ENCODE peak calls at places on chromosomes 6 and 20, in six cellular contexts. N is iPS-NIHi11, Z is amniotic epithelial cell, R is endothelial cell, M is frontal cortex, S is DMS153. J is an unnamed sample.

GRCh38 chr6:5506575-5506974 is 245.3 kb downstream of the FARS2 start:
- DNase-seq in M (no peak), N (no peak), R (no peak), S (no peak), Z (no peak), J (no peak)

GRCh38 chr6:50850223-50850751 is 31.6 kb downstream of the TFAP2B start:
- DNase-seq in R (peak), S (peak), N (peak), M (no peak), Z (no peak), J (peak)

GRCh38 chr20:37201827-37202162 is 22.4 kb upstream of the MROH8 start:
- DNase-seq in R (no peak), Z (no peak), M (no peak), S (no peak), N (no peak), J (no peak)

GRCh38 chr20:58389324-58389967 is 417 bp downstream of the VAPB start:
- DNase-seq in N (peak), Z (no peak), S (no peak), M (no peak), R (peak), J (no peak)

GRCh38 chr6:4774715-4775590 is 1.3 kb upstream of the CDYL start:
- DNase-seq in Z (no peak), R (peak), M (no peak), S (no peak), N (peak), J (no peak)

GRCh38 chr6:137715589-137716045 is 151.4 kb upstream of the TNFAIP3 start:
- DNase-seq in N (no peak), M (no peak), Z (peak), S (no peak), R (no peak), J (no peak)

GRCh38 chr6:168734523-168734922 is 293.5 kb downstream of the SMOC2 start:
- DNase-seq in N (no peak), S (no peak), R (no peak), M (no peak), Z (no peak), J (no peak)

GRCh38 chr6:89952696-89953095 is 58.4 kb downstream of the GJA10 start:
- DNase-seq in Z (peak), R (no peak), S (no peak), N (no peak), M (no peak), J (peak)

GRCh38 chr6:168648240-168648639 is 207.3 kb downstream of the SMOC2 start:
- DNase-seq in R (no peak), N (peak), S (peak), M (no peak), Z (no peak), J (no peak)

GRCh38 chr20:34946661-34947060 is 8.9 kb downstream of the GSS start:
- DNase-seq in R (no peak), M (no peak), S (no peak), Z (peak), N (no peak), J (no peak)

GRCh38 chr6:22664968-22665367 is 95.6 kb downstream of the HDGFL1 start:
- DNase-seq in Z (no peak), S (peak), R (no peak), N (no peak), M (no peak), J (no peak)

GRCh38 chr20:34242879-34243278 is 1.7 kb downstream of the ASIP start:
- DNase-seq in S (no peak), N (no peak), Z (no peak), M (no peak), R (no peak), J (no peak)

GRCh38 chr20:63333241-63333836 is 27.8 kb downstream of the CHRNA4 start:
- DNase-seq in R (no peak), N (no peak), S (no peak), M (no peak), Z (no peak), J (peak)

GRCh38 chr6:8627085-8627861 is 191.9 kb upstream of the SLC35B3 start:
- DNase-seq in Z (peak), M (no peak), S (no peak), N (no peak), R (no peak), J (peak)

GRCh38 chr20:34883087-34883688 is 6.8 kb downstream of the ACSS2 start:
- DNase-seq in M (no peak), R (no peak), Z (no peak), S (no peak), N (no peak), J (no peak)

GRCh38 chr6:36738108-36738507 is 40.5 kb downstream of the RAB44 start:
- DNase-seq in S (no peak), Z (no peak), M (no peak), N (no peak), R (no peak), J (no peak)

GRCh38 chr20:919491-919916 is 3.4 kb upstream of the ANGPT4 start:
- DNase-seq in R (no peak), N (no peak), Z (no peak), S (no peak), M (no peak), J (no peak)

GRCh38 chr6:108635505-108636226 is 74.9 kb downstream of the FOXO3 start:
- DNase-seq in N (no peak), S (no peak), R (no peak), M (no peak), Z (peak), J (no peak)

GRCh38 chr6:33080127-33081089 is 4.6 kb downstream of the HLA-DPB1 start:
- DNase-seq in S (peak), M (peak), R (peak), N (peak), Z (peak), J (no peak)

GRCh38 chr6:12286381-12287132 is 3.6 kb upstream of the EDN1 start:
- DNase-seq in M (no peak), N (no peak), S (no peak), R (no peak), Z (peak), J (no peak)

GRCh38 chr6:130696806-130697205 is 130.4 kb upstream of the SMLR1 start:
- DNase-seq in S (no peak), M (no peak), Z (no peak), R (no peak), N (no peak), J (no peak)

GRCh38 chr20:17896247-17896723 is 72.3 kb downstream of the SNX5 start:
- DNase-seq in Z (no peak), S (no peak), N (no peak), R (peak), M (no peak), J (no peak)

GRCh38 chr20:48648482-48649051 is 179.2 kb downstream of the PREX1 start:
- DNase-seq in M (no peak), S (peak), R (no peak), N (no peak), Z (no peak), J (no peak)

GRCh38 chr6:116450185-116450710 is 10.9 kb upstream of the CALHM6 start:
- DNase-seq in N (no peak), Z (no peak), R (no peak), S (no peak), M (no peak), J (no peak)

GRCh38 chr20:48180039-48180438 is 394.8 kb upstream of the SULF2 start:
- DNase-seq in Z (no peak), N (no peak), S (peak), M (no peak), R (no peak), J (no peak)

GRCh38 chr6:12504325-12504966 is 212.1 kb upstream of the PHACTR1 start:
- DNase-seq in S (no peak), R (peak), N (peak), M (no peak), Z (peak), J (no peak)

GRCh38 chr6:6811151-6812002 is 222.9 kb downstream of the LY86 start:
- DNase-seq in N (peak), R (peak), Z (peak), M (no peak), S (peak), J (peak)

GRCh38 chr6:118635909-118636735 is 15.3 kb downstream of the CEP85L start:
- DNase-seq in N (no peak), R (no peak), S (no peak), Z (no peak), M (no peak), J (no peak)

GRCh38 chr6:46648869-46649488 is 3.6 kb downstream of the CYP39A1 start:
- DNase-seq in Z (peak), M (no peak), R (no peak), N (no peak), S (peak), J (no peak)

GRCh38 chr6:65623569-65623968 is 83.5 kb downstream of the EYS start:
- DNase-seq in N (no peak), M (no peak), S (no peak), R (no peak), Z (no peak), J (no peak)

GRCh38 chr6:161405418-161405817 is 131.6 kb upstream of the AGPAT4 start:
- DNase-seq in N (no peak), S (no peak), Z (no peak), M (no peak), R (no peak), J (no peak)

GRCh38 chr6:37027811-37028469 is 22.5 kb downstream of the FGD2 start:
- DNase-seq in Z (no peak), R (no peak), M (no peak), N (no peak), S (no peak), J (no peak)

GRCh38 chr6:74936886-74937285 is 269.0 kb downstream of the COL12A1 start:
- DNase-seq in Z (peak), S (no peak), N (no peak), M (no peak), R (no peak), J (no peak)

GRCh38 chr6:42778072-42778471 is 3.8 kb upstream of the BICRAL start:
- DNase-seq in Z (no peak), R (no peak), N (no peak), S (no peak), M (no peak), J (no peak)

GRCh38 chr20:35145141-35145564 is 2.0 kb downstream of the EDEM2 start:
- DNase-seq in Z (peak), R (peak), S (peak), M (no peak), N (peak), J (peak)

GRCh38 chr6:15755555-15755954 is 92.7 kb upstream of the DTNBP1 start:
- DNase-seq in Z (peak), S (no peak), N (no peak), M (no peak), R (no peak), J (no peak)

J was measured in keratinocyte.